ENCODE peak calls at places on chromosomes 5 and 9, in four cellular contexts. One of them, this sample, is unnamed.

GRCh38 chr9:20271107-20271506 is 351.2 kb downstream of the MLLT3 start:
- DNase-seq in lower lobe of right lung: no peak
- DNase-seq in prostate gland: no peak
- DNase-seq in bronchial epithelial cell: no peak
- DNase-seq in this sample: no peak

GRCh38 chr5:43104102-43104501 is 16.6 kb upstream of the ZNF131 start:
- DNase-seq in bronchial epithelial cell: no peak
- DNase-seq in prostate gland: no peak
- DNase-seq in lower lobe of right lung: no peak
- DNase-seq in this sample: no peak

GRCh38 chr5:133365326-133365725 is 247.0 kb downstream of the FSTL4 start:
- DNase-seq in bronchial epithelial cell: no peak
- DNase-seq in prostate gland: no peak
- DNase-seq in lower lobe of right lung: no peak
- DNase-seq in this sample: no peak

GRCh38 chr9:100072805-100073204 is 26.0 kb downstream of the ERP44 start:
- DNase-seq in bronchial epithelial cell: peak
- DNase-seq in prostate gland: no peak
- DNase-seq in lower lobe of right lung: no peak
- DNase-seq in this sample: no peak

GRCh38 chr5:107814183-107814582 is 143.4 kb upstream of the EFNA5 start:
- DNase-seq in lower lobe of right lung: no peak
- DNase-seq in bronchial epithelial cell: no peak
- DNase-seq in prostate gland: no peak
- DNase-seq in this sample: no peak

GRCh38 chr5:116685069-116685468 is 110.4 kb upstream of the SEMA6A start:
- DNase-seq in lower lobe of right lung: no peak
- DNase-seq in prostate gland: no peak
- DNase-seq in bronchial epithelial cell: no peak
- DNase-seq in this sample: no peak

GRCh38 chr9:128818839-128819715 is 777 bp downstream of the ENDOG start:
- DNase-seq in bronchial epithelial cell: no peak
- DNase-seq in lower lobe of right lung: peak
- DNase-seq in prostate gland: peak
- DNase-seq in this sample: peak

GRCh38 chr5:35753500-35753899 is 103.2 kb upstream of the IL7R start:
- DNase-seq in lower lobe of right lung: no peak
- DNase-seq in bronchial epithelial cell: no peak
- DNase-seq in prostate gland: no peak
- DNase-seq in this sample: no peak

GRCh38 chr5:56440871-56441740 is 208.0 kb upstream of the ANKRD55 start:
- DNase-seq in lower lobe of right lung: no peak
- DNase-seq in bronchial epithelial cell: peak
- DNase-seq in prostate gland: peak
- DNase-seq in this sample: peak

GRCh38 chr9:119159386-119159785 is 209.8 kb downstream of the BRINP1 start:
- DNase-seq in prostate gland: no peak
- DNase-seq in bronchial epithelial cell: no peak
- DNase-seq in lower lobe of right lung: no peak
- DNase-seq in this sample: no peak

GRCh38 chr9:127303830-127304229 is 39.3 kb downstream of the GARNL3 start:
- DNase-seq in prostate gland: no peak
- DNase-seq in bronchial epithelial cell: peak
- DNase-seq in lower lobe of right lung: no peak
- DNase-seq in this sample: no peak

GRCh38 chr5:179265529-179266290 is 79.6 kb downstream of the ADAMTS2 start:
- DNase-seq in bronchial epithelial cell: peak
- DNase-seq in prostate gland: peak
- DNase-seq in lower lobe of right lung: peak
- DNase-seq in this sample: peak

GRCh38 chr9:120904999-120905793 is 21.4 kb downstream of the TRAF1 start:
- DNase-seq in lower lobe of right lung: no peak
- DNase-seq in bronchial epithelial cell: no peak
- DNase-seq in prostate gland: no peak
- DNase-seq in this sample: no peak

GRCh38 chr9:115057559-115057958 is 60.4 kb downstream of the TNC start:
- DNase-seq in prostate gland: no peak
- DNase-seq in bronchial epithelial cell: no peak
- DNase-seq in lower lobe of right lung: no peak
- DNase-seq in this sample: peak

GRCh38 chr9:2465921-2466460 is 155.6 kb upstream of the VLDLR start:
- DNase-seq in bronchial epithelial cell: peak
- DNase-seq in lower lobe of right lung: no peak
- DNase-seq in prostate gland: no peak
- DNase-seq in this sample: no peak

GRCh38 chr5:34008721-34009120 is 871 bp upstream of the AMACR start:
- DNase-seq in bronchial epithelial cell: peak
- DNase-seq in prostate gland: no peak
- DNase-seq in lower lobe of right lung: no peak
- DNase-seq in this sample: peak

GRCh38 chr9:128635266-128636023 is 21.2 kb downstream of the DYNC2I2 start:
- DNase-seq in lower lobe of right lung: peak
- DNase-seq in bronchial epithelial cell: peak
- DNase-seq in prostate gland: peak
- DNase-seq in this sample: peak

GRCh38 chr5:60271517-60271916 is 378.0 kb upstream of the PDE4D start:
- DNase-seq in lower lobe of right lung: no peak
- DNase-seq in bronchial epithelial cell: no peak
- DNase-seq in prostate gland: no peak
- DNase-seq in this sample: no peak

GRCh38 chr9:82757921-82758320 is 305.0 kb downstream of the RASEF start:
- DNase-seq in prostate gland: no peak
- DNase-seq in lower lobe of right lung: no peak
- DNase-seq in bronchial epithelial cell: peak
- DNase-seq in this sample: no peak

GRCh38 chr5:135642934-135643333 is 64.1 kb upstream of the CXCL14 start:
- DNase-seq in lower lobe of right lung: no peak
- DNase-seq in prostate gland: no peak
- DNase-seq in bronchial epithelial cell: no peak
- DNase-seq in this sample: no peak

GRCh38 chr5:151699071-151699901 is 12.6 kb upstream of the SPARC start:
- DNase-seq in bronchial epithelial cell: peak
- DNase-seq in lower lobe of right lung: no peak
- DNase-seq in prostate gland: no peak
- DNase-seq in this sample: peak

GRCh38 chr5:174922955-174923354 is 198.6 kb downstream of the MSX2 start:
- DNase-seq in lower lobe of right lung: no peak
- DNase-seq in bronchial epithelial cell: no peak
- DNase-seq in prostate gland: no peak
- DNase-seq in this sample: no peak

GRCh38 chr5:107796797-107797196 is 126.1 kb upstream of the EFNA5 start:
- DNase-seq in prostate gland: no peak
- DNase-seq in bronchial epithelial cell: no peak
- DNase-seq in lower lobe of right lung: no peak
- DNase-seq in this sample: peak

GRCh38 chr5:69206528-69207190 is 17.3 kb downstream of the CENPH start:
- DNase-seq in bronchial epithelial cell: peak
- DNase-seq in lower lobe of right lung: no peak
- DNase-seq in prostate gland: no peak
- DNase-seq in this sample: peak

GRCh38 chr5:38483788-38484398 is 72.6 kb downstream of the LIFR start:
- DNase-seq in lower lobe of right lung: no peak
- DNase-seq in bronchial epithelial cell: no peak
- DNase-seq in prostate gland: no peak
- DNase-seq in this sample: no peak

GRCh38 chr9:70406446-70406862 is 8.0 kb downstream of the KLF9 start:
- DNase-seq in prostate gland: no peak
- DNase-seq in lower lobe of right lung: no peak
- DNase-seq in bronchial epithelial cell: no peak
- DNase-seq in this sample: peak

GRCh38 chr5:78975035-78975434 is 10.1 kb downstream of the ARSB start:
- DNase-seq in prostate gland: no peak
- DNase-seq in lower lobe of right lung: no peak
- DNase-seq in bronchial epithelial cell: no peak
- DNase-seq in this sample: no peak

GRCh38 chr5:78971998-78972397 is 13.1 kb downstream of the ARSB start:
- DNase-seq in bronchial epithelial cell: no peak
- DNase-seq in lower lobe of right lung: no peak
- DNase-seq in prostate gland: no peak
- DNase-seq in this sample: no peak

GRCh38 chr5:78974011-78974410 is 11.1 kb downstream of the ARSB start:
- DNase-seq in bronchial epithelial cell: no peak
- DNase-seq in lower lobe of right lung: no peak
- DNase-seq in prostate gland: no peak
- DNase-seq in this sample: no peak

GRCh38 chr5:78968781-78969180 is 16.3 kb downstream of the ARSB start:
- DNase-seq in bronchial epithelial cell: no peak
- DNase-seq in lower lobe of right lung: no peak
- DNase-seq in prostate gland: no peak
- DNase-seq in this sample: no peak

DNA sequence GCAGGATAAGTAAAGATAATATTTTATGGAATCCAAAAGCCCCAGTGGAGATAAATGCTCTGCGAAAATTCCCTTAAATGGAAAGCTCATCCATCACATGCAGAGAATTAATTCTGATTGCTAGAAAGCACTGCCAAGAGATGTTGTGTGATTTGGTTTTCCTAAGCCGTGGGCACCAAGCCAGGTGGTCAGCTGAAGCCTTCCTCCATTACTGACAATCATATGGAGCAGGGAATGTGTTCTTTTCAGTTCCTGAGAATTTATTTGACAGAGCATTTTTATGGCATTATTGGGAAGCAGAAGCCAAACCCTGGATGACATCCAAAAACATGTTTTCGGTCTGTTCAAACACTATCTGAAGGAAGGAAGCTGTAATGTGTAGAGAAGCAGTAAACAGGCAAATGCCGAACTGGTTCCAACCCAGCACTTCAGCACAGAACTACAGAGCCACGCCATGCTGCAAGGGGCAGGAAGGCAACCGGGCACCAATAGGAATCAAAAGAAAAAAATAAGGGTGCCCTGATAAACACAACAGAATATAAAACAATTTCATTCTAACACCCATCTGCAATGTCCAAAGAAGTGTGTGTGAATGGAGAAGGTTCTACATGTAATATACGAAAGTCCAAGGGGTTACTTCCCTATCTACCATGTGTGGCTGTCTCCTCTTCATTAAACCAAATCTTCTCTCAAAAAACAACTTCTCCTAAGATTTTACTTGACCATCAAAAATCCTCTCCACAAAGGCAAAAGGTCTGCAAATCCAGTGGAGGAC is 12.3 kb downstream of the ARSB start:
- DNase-seq in bronchial epithelial cell: no peak
- DNase-seq in lower lobe of right lung: no peak
- DNase-seq in prostate gland: peak
- DNase-seq in this sample: peak
- H3K4me3 ChIP-seq in bronchial epithelial cell: no peak
- H3K4me3 ChIP-seq in lower lobe of right lung: no peak
- H3K4me3 ChIP-seq in prostate gland: no peak
- H3K4me3 ChIP-seq in this sample: no peak

DNA sequence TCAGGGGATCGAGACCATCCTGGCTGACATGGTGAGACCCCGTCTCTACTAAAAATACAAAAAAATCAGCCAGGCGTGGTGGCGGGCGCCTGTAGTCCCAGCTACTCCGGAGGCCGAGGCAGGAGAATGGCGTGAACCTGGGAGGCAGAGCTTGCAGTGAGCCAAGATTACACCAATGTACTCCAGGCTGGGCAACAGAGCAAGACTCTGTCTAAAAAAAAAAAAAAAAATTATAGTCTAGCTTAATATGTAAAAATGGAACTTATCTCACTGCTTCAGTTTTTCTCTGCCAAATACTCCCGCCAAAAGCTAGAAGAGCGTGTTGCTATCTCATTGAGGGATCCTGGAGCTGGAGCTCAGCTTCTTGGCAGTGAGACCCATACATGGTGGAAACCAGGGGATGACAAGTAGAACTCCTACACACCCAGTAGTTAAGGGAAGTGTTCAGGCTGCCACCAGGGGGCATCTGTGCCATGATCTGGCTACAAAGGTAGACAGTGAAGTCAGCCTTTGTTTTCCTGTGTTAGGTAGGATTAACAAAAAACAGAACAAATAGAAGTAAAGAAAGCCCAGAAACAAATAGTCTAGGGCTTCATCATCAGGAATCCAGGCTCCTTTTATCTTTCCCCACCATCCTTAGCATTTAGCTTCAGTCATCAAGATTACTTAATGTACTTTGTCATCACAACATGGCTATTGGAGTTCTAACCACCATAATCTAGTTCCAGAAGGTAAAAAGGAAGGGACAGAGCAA is 33.6 kb upstream of the GLIPR2 start:
- DNase-seq in lower lobe of right lung: peak
- DNase-seq in bronchial epithelial cell: peak
- DNase-seq in prostate gland: peak
- DNase-seq in this sample: peak
- TF ChIP-seq CTCF in lower lobe of right lung: peak
- TF ChIP-seq CTCF in bronchial epithelial cell: peak
- TF ChIP-seq CTCF in prostate gland: peak
- TF ChIP-seq CTCF in this sample: peak

GRCh38 chr9:87712801-87713277 is 13.1 kb upstream of the CTSL start:
- DNase-seq in bronchial epithelial cell: no peak
- DNase-seq in lower lobe of right lung: no peak
- DNase-seq in prostate gland: no peak
- DNase-seq in this sample: no peak

GRCh38 chr9:87716141-87716540 is 9.8 kb upstream of the CTSL start:
- DNase-seq in prostate gland: no peak
- DNase-seq in bronchial epithelial cell: no peak
- DNase-seq in lower lobe of right lung: no peak
- DNase-seq in this sample: peak

GRCh38 chr9:87713278-87713989 is 12.5 kb upstream of the CTSL start:
- DNase-seq in lower lobe of right lung: peak
- DNase-seq in prostate gland: no peak
- DNase-seq in bronchial epithelial cell: peak
- DNase-seq in this sample: peak

GRCh38 chr9:87713990-87714335 is 12.0 kb upstream of the CTSL start:
- DNase-seq in prostate gland: no peak
- DNase-seq in bronchial epithelial cell: no peak
- DNase-seq in lower lobe of right lung: no peak
- DNase-seq in this sample: no peak

DNA sequence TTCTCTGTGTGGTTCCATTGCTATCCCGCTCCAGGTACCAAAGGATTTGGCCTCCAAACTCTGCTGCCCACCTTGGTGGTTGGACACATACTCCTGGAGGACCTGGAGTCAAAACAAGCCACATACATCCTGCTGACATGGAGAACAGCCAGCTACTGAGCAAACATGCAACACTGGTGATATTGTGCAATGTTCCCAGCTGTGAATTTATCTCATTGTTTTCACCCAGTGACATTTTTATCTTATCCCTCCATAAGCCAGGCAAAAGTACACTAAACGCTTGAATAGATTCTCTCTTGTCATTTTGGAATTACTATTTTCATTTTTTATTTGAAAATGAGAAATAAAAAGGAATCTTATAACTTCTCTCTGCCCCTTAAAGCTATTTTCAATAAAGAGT is 11.1 kb upstream of the CTSL start:
- DNase-seq in lower lobe of right lung: no peak
- DNase-seq in bronchial epithelial cell: peak
- DNase-seq in prostate gland: peak
- DNase-seq in this sample: peak
- H3K4me3 ChIP-seq in lower lobe of right lung: no peak
- H3K4me3 ChIP-seq in bronchial epithelial cell: no peak
- H3K4me3 ChIP-seq in prostate gland: no peak
- H3K4me3 ChIP-seq in this sample: no peak

DNA sequence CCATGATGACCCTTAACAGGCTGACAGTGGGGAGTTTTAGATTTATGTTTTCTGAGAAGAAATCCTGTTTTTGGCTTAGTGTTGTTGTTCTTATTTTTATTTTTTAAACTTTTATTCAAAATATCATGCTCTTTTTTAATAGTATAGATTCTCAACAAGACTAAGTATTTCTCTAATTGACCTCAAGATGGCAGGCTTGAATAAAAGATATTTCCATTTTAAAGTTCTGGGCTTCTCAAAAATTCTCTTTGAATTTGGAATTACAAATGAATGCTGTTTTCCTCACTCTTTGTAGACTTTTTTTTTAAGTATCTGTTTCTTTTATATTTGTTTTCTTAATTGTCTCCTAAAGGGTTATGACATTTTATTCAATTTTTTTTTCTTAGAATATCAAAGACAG is 50.0 kb upstream of the SH3GL2 start:
- DNase-seq in bronchial epithelial cell: peak
- DNase-seq in lower lobe of right lung: no peak
- DNase-seq in prostate gland: no peak
- DNase-seq in this sample: peak
- TF ChIP-seq CTCF in bronchial epithelial cell: no peak
- TF ChIP-seq CTCF in lower lobe of right lung: peak
- TF ChIP-seq CTCF in prostate gland: no peak
- TF ChIP-seq CTCF in this sample: peak